ENCODE peak calls at places on chromosomes 2 and 18, in nine cellular contexts. W, S, Y, O, A, D, R, K and L are unnamed samples.

GRCh38 chr18:48230459-48231113 is 178.6 kb downstream of the ZBTB7C start:
- DNase-seq in W (peak), S (no peak), Y (peak), O (peak), A (no peak), D (no peak), R (no peak), K (peak), L (peak)

GRCh38 chr2:201777043-201777442 is 3.7 kb downstream of the ALS2 start:
- DNase-seq in W (peak), S (no peak), Y (no peak), O (no peak), A (no peak), D (no peak), R (peak), K (no peak), L (no peak)

GRCh38 chr2:186036862-186037449 is 298.4 kb downstream of the FSIP2 start:
- DNase-seq in W (no peak), S (no peak), Y (no peak), O (no peak), A (no peak), D (no peak), R (no peak), K (no peak), L (peak)

GRCh38 chr2:127577208-127577475 is 41.7 kb downstream of the MYO7B start:
- DNase-seq in W (no peak), S (no peak), Y (no peak), O (no peak), A (no peak), D (no peak), R (no peak), K (no peak), L (no peak)

GRCh38 chr2:169743549-169743948 is 9.9 kb downstream of the KLHL23 start:
- DNase-seq in W (no peak), S (no peak), Y (no peak), O (no peak), A (no peak), D (no peak), R (no peak), K (no peak), L (no peak)

GRCh38 chr2:110115291-110116032 is at the start of gene MALL:
- DNase-seq in W (no peak), S (no peak), Y (no peak), O (no peak), A (no peak), D (no peak), R (no peak), K (peak), L (peak)

GRCh38 chr2:172215172-172215935 is 112.7 kb upstream of the DLX2 start:
- DNase-seq in W (no peak), S (no peak), Y (no peak), O (no peak), A (no peak), D (no peak), R (no peak), K (no peak), L (no peak)

GRCh38 chr2:174477772-174478171 is 9.1 kb downstream of the GPR155 start:
- DNase-seq in W (no peak), S (no peak), Y (no peak), O (no peak), A (no peak), D (no peak), R (no peak), K (no peak), L (peak)

GRCh38 chr2:214574077-214574775 is 163.4 kb downstream of the VWC2L start:
- DNase-seq in W (no peak), S (no peak), Y (no peak), O (no peak), A (no peak), D (no peak), R (no peak), K (no peak), L (no peak)

GRCh38 chr2:230671117-230671516 is 41.5 kb upstream of the CAB39 start:
- DNase-seq in W (no peak), S (no peak), Y (peak), O (no peak), A (no peak), D (peak), R (no peak), K (no peak), L (no peak)